ENCODE peak calls at places on chromosomes 1 and 21, in six cellular contexts. A, Z, L, W, G and M are unnamed samples.

GRCh38 chr1:1627842-1628655 is 3.9 kb upstream of the MMP23B start:
- DNase-seq in Z (peak; percentile 52), A (no peak), G (no peak), L (no peak), W (no peak), M (peak; percentile 92)

GRCh38 chr1:105565006-105565405 is 1491.5 kb upstream of the PRMT6 start:
- DNase-seq in A (no peak), L (no peak), W (no peak), Z (no peak), G (no peak), M (no peak)

GRCh38 chr1:220924331-220924730 is 45.1 kb downstream of the HLX start:
- DNase-seq in L (no peak), A (no peak), Z (no peak), G (no peak), W (no peak), M (no peak)

GRCh38 chr1:55067022-55067781 is 27.9 kb downstream of the PCSK9 start:
- DNase-seq in G (no peak), A (no peak), L (no peak), W (no peak), Z (peak; percentile 92), M (no peak)

GRCh38 chr21:18608226-18608625 is 204.6 kb upstream of the TMPRSS15 start:
- DNase-seq in Z (no peak), L (no peak), W (no peak), G (no peak), A (no peak), M (no peak)

GRCh38 chr1:43499882-43500281 is 30.8 kb upstream of the PTPRF start:
- DNase-seq in W (no peak), A (no peak), Z (no peak), G (peak; percentile 54), L (no peak), M (no peak)

GRCh38 chr1:182725264-182725965 is 41.0 kb upstream of the RGS8 start:
- DNase-seq in G (peak; percentile 34), A (no peak), L (no peak), W (peak; percentile 6), Z (no peak), M (no peak)

GRCh38 chr1:192766009-192766625 is 42.7 kb upstream of the RGS2 start:
- DNase-seq in G (peak; percentile 65), L (no peak), A (no peak), Z (no peak), W (peak; percentile 62), M (no peak)

GRCh38 chr1:17196496-17197180 is 8.3 kb upstream of the PADI1 start:
- DNase-seq in L (no peak), Z (peak; percentile 18), W (no peak), A (no peak), G (no peak), M (no peak)

GRCh38 chr1:206769331-206769731 is 1.2 kb upstream of the IL19 start:
- DNase-seq in G (no peak), A (no peak), W (no peak), L (no peak), Z (no peak), M (no peak)

GRCh38 chr1:24285231-24285630 is 33.9 kb upstream of the GRHL3 start:
- DNase-seq in A (no peak), Z (no peak), W (no peak), L (no peak), G (no peak), M (no peak)

GRCh38 chr1:179083533-179083932 is 1.7 kb downstream of the TOR3A start:
- DNase-seq in Z (no peak), G (no peak), A (no peak), W (no peak), L (no peak), M (no peak)

GRCh38 chr1:30379684-30380624 is 343.4 kb downstream of the MATN1 start:
- DNase-seq in G (peak; percentile 86), A (peak; percentile 45), W (peak; percentile 84), L (peak; percentile 69), Z (no peak), M (no peak)

GRCh38 chr1:17016317-17016661 is 4.6 kb upstream of the ATP13A2 start:
- DNase-seq in L (no peak), W (peak; percentile 58), Z (no peak), A (no peak), G (peak; percentile 80), M (no peak)

GRCh38 chr1:21552715-21553114 is 43.5 kb downstream of the ALPL start:
- DNase-seq in Z (no peak), L (no peak), A (no peak), G (peak; percentile 79), W (peak; percentile 97), M (no peak)

GRCh38 chr1:157403203-157403602 is 149.1 kb downstream of the FCRL5 start:
- DNase-seq in L (peak; percentile 74), Z (no peak), A (no peak), W (no peak), G (peak; percentile 48), M (no peak)

DNA sequence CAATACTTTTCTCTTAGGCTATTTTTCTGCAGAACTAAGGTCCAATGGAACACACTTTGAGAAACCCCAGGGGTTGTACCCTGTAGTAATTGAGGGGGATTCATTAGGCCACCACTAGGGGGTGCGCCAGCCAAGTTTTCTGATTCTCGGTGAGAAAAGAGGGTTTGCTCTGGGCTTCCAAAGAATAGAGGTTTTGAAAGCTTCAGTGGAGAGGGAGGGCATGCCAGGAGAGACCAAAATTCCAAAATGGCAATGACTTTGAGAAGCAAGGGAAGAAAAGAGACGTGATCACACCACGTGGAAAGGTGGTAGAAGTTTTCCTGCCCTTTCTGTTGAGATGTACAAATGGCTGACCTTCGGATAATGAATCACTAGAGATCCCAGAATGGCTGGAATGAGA is 323.3 kb downstream of the RPS6KC1 start:
- DNase-seq in A (peak; percentile 67), L (peak; percentile 72), G (peak; percentile 52), Z (peak; percentile 68), W (peak; percentile 61), M (no peak)
- TF ChIP-seq CTCF in A (peak; percentile 97), L (peak; percentile 69), G (peak; percentile 91), Z (peak; percentile 85), W (peak; percentile 93), M (peak; percentile 97)

GRCh38 chr1:175887521-175887920 is 144.1 kb upstream of the TNR start:
- DNase-seq in W (no peak), L (no peak), Z (no peak), A (no peak), G (no peak), M (no peak)

GRCh38 chr1:175889044-175889443 is 145.6 kb upstream of the TNR start:
- DNase-seq in Z (no peak), L (no peak), A (no peak), W (no peak), G (no peak), M (no peak)

GRCh38 chr1:175885247-175885646 is 141.9 kb upstream of the TNR start:
- DNase-seq in L (no peak), Z (no peak), G (peak; percentile 6), A (no peak), W (peak; percentile 14), M (no peak)

GRCh38 chr1:175889848-175890247 is 146.5 kb upstream of the TNR start:
- DNase-seq in Z (no peak), G (no peak), A (no peak), L (no peak), W (no peak), M (no peak)

DNA sequence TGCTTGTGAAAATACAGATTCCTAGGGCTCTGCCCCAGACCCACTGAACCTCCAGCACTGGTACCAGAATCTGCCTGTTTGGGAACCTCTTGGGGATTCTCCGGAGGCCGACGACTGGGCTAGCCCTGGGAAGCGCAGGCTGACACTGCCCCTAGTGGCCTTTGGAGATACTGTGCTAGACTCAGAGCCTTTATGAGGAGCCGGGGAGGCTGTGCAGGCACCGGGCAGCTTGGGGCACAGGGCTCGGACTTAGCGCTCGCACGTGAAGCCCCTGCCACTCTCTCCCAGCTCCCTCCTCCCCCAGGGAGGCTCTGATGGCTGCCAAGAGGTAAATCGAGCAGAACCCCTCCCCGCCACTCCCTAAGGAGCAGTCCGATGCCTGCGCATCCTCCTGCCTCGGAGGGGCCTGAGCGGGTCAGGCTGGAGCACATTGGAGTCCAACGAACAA is 144.6 kb upstream of the TNR start:
- DNase-seq in G (peak; percentile 42), W (peak; percentile 78), Z (peak; percentile 68), L (peak; percentile 81), A (peak; percentile 48), M (no peak)
- TF ChIP-seq CTCF in G (peak; percentile 71), W (peak; percentile 90), Z (peak; percentile 61), L (peak; percentile 97), A (peak; percentile 92), M (peak; percentile 87)

GRCh38 chr1:158496379-158496778 is 24.4 kb downstream of the OR10R2 start:
- DNase-seq in L (no peak), A (no peak), Z (no peak), W (peak; percentile 4), G (no peak), M (no peak)
- TF ChIP-seq CTCF in L (no peak), A (peak; percentile 34), Z (no peak), W (no peak), G (no peak), M (peak; percentile 28)

GRCh38 chr21:45284456-45284741 is 3.3 kb downstream of the POFUT2 start:
- DNase-seq in Z (peak; percentile 36), A (no peak), G (no peak), W (no peak), L (peak; percentile 4), M (no peak)
- TF ChIP-seq CTCF in Z (no peak), A (no peak), G (no peak), W (no peak), L (no peak), M (no peak)

GRCh38 chr1:215377736-215378135 is 189.4 kb upstream of the KCTD3 start:
- DNase-seq in Z (no peak), A (no peak), W (no peak), L (no peak), G (no peak), M (no peak)

GRCh38 chr1:215375386-215375785 is 191.7 kb upstream of the KCTD3 start:
- DNase-seq in W (no peak), Z (no peak), L (no peak), G (no peak), A (no peak), M (no peak)

GRCh38 chr1:215380566-215380965 is 186.5 kb upstream of the KCTD3 start:
- DNase-seq in A (no peak), L (no peak), G (no peak), Z (no peak), W (no peak), M (no peak)

DNA sequence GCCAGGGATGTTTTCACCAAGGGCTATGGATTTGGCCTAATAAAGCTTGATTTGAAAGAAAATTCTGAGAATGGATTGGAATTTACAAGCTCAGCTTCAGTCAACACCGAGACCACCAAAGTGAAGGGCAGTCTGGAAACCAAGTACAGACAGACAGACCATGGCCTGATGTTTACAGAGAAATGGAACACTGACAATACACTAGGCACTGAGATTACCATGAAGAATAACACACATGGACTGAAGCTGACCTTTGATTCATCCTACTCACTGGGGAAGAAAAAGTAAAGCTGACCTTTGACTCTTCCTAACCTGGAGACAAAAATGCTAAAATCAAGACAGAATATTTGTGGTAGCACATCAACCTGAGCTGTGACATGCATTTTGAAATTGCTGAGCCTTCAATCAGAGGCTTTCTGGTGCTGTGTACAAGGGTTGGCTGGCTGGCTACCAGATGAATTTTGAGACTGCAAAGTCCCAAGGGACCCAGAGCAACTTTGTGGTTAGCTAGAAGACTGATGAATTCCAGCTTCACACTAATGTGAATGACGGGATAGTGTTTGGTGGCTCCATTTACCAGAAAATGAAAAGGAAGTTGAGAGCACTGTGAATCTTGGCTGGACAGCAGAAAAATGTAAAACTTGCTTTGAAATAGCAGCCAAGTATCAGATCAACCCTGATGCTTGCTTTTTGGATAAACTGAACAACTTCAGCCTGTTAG is 190.4 kb upstream of the KCTD3 start:
- DNase-seq in A (no peak), G (peak; percentile 41), W (peak; percentile 58), L (no peak), Z (peak; percentile 36), M (no peak)
- TF ChIP-seq CTCF in A (no peak), G (no peak), W (no peak), L (no peak), Z (no peak), M (no peak)

GRCh38 chr1:37177230-37177864 is 143.0 kb upstream of the GRIK3 start:
- DNase-seq in G (no peak), W (peak; percentile 10), L (peak; percentile 75), Z (peak; percentile 57), A (no peak), M (no peak)
- TF ChIP-seq CTCF in G (peak; percentile 8), W (peak; percentile 31), L (peak; percentile 82), Z (peak; percentile 11), A (peak; percentile 53), M (peak; percentile 54)